ENCODE peak calls at places on chromosomes 7 and 10, in eight cellular contexts. J, D, C, F, U, L, G and W are unnamed samples.

GRCh38 chr10:8975535-8975934 is 921.0 kb downstream of the GATA3 start:
- DNase-seq in L (no peak), G (no peak), C (no peak), J (no peak), D (no peak), F (no peak), U (no peak), W (no peak)

GRCh38 chr7:26534649-26535482 is 243.2 kb downstream of the SNX10 start:
- DNase-seq in D (no peak), F (no peak), G (no peak), U (no peak), L (no peak), C (no peak), J (no peak), W (no peak)

GRCh38 chr10:30701471-30702173 is 72.1 kb upstream of the LYZL2 start:
- DNase-seq in J (peak; percentile 85), D (no peak), C (no peak), L (peak; percentile 41), F (peak; percentile 46), U (peak; percentile 90), G (peak; percentile 32), W (peak; percentile 32)

GRCh38 chr10:51034769-51035168 is 39.5 kb upstream of the PRKG1 start:
- DNase-seq in D (no peak), L (no peak), G (no peak), U (no peak), J (no peak), C (no peak), F (no peak), W (no peak)

GRCh38 chr10:27748586-27748985 is 3.0 kb upstream of the MKX start:
- DNase-seq in U (no peak), G (no peak), C (no peak), J (no peak), D (no peak), L (no peak), F (no peak), W (no peak)

GRCh38 chr10:54002077-54002476 is 799.0 kb downstream of the PCDH15 start:
- DNase-seq in D (no peak), C (no peak), U (no peak), F (no peak), L (no peak), J (no peak), G (no peak), W (no peak)

GRCh38 chr7:130904031-130904757 is 170.2 kb upstream of the KLF14 start:
- DNase-seq in J (peak; percentile 95), F (peak; percentile 84), G (no peak), L (no peak), C (no peak), D (peak; percentile 80), U (no peak), W (peak; percentile 88)

GRCh38 chr7:155448632-155449007 is 9.3 kb upstream of the EN2 start:
- DNase-seq in F (no peak), L (no peak), D (no peak), J (no peak), U (peak; percentile 73), G (no peak), C (no peak), W (no peak)

GRCh38 chr10:31025142-31025541 is 6.5 kb downstream of the ZNF438 start:
- DNase-seq in U (no peak), J (no peak), L (no peak), G (no peak), C (no peak), F (no peak), D (no peak), W (no peak)

GRCh38 chr7:106067678-106068077 is 44.4 kb downstream of the SYPL1 start:
- DNase-seq in J (no peak), C (no peak), D (no peak), L (no peak), F (no peak), G (no peak), U (no peak), W (no peak)

GRCh38 chr7:25389489-25390106 is 161.3 kb upstream of the NPVF start:
- DNase-seq in L (no peak), G (no peak), F (peak; percentile 22), U (no peak), J (peak; percentile 76), C (no peak), D (peak; percentile 38), W (peak; percentile 22)

GRCh38 chr10:113003032-113003431 is 53.0 kb downstream of the TCF7L2 start:
- DNase-seq in F (no peak), U (no peak), J (no peak), C (no peak), G (no peak), D (no peak), L (no peak), W (no peak)
- H3K4me3 ChIP-seq in F (no peak overlapping the region), U (no peak overlapping the region), J (no peak overlapping the region), C (no peak overlapping the region), G (no peak overlapping the region), D (no peak overlapping the region), L (no peak overlapping the region), W (no peak overlapping the region)

DNA sequence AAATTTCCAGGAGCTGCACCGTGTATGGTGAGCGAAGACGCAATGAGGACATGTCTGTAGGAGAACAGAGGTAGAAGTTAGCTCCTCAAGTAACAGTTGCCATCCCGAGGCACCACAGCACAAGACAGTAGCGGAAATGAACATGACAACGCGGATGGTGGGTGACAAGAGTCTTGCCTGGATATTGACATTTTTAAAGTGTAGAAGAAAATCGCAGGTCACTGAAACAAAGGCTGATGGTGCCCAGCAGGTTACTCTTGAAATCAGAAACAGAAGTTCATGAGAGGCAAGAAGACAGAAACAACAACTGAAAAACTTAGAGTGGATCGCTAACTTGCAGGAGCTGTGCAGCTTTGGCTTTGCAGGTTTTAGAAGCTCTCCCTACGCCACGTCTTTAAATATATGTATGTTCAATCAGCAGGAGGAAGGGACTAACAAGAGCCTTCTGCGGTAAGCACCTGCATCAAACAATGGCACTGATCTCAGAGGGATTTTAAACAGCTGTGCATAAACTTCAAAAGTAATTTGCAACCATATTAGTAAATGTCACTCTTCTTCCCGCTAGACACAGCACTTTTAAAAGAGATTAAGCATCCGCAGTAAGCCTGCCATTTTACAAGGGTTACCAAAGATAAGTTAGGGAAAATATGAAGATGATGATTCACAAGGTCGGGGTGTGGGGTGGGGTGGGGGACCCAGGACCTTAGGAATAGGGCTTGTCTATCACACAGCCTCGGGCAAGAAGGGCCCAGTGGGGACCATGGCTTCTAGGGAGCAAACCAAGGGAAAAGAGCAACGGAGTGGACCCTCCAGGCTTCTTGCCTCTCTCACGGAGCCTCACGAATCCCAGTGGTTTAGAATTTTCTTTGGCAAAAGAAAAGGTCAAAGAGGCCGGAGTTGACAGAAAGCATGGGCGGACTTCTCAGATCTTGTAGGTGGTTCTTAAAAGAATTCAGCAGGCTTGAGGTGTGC is 1.6 kb downstream of the PRKCQ start:
- DNase-seq in C (no peak), L (no peak), D (no peak), G (no peak), U (no peak), J (no peak), F (no peak), W (no peak)
- H3K4me3 ChIP-seq in C (peak overlapping the region; percentile 67), L (peak overlapping the region; percentile 84), D (no peak overlapping the region), G (no peak overlapping the region), U (peak overlapping the region; percentile 45), J (no peak overlapping the region), F (no peak overlapping the region), W (no peak overlapping the region)

GRCh38 chr7:945556-946255 is 8.8 kb downstream of the ADAP1 start:
- DNase-seq in U (peak; percentile 74), F (no peak), D (no peak), L (no peak), C (peak; percentile 94), J (no peak), G (no peak), W (no peak)
- H3K4me3 ChIP-seq in U (no peak overlapping the region), F (no peak overlapping the region), D (no peak overlapping the region), L (no peak overlapping the region), C (peak overlapping the region; percentile 45), J (no peak overlapping the region), G (no peak overlapping the region), W (no peak overlapping the region)

DNA sequence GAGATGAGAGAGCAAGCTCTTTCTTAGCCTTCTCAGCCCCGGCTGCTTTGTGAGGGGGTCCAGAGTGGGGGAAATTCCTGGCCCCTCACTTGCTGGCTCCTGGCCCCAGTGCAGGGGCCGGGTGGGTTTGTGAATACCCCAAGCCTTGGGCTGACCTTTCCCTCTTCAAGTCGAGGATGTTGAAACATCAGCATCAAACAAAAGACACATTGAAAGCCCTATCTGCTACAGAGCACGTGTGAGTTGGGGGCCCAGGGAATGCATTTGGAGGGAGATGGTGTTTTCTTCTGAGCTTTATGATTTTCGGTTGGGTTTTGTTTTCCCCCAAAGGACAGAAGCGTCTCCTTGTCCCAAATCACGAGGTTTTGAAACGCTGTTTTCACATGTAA is 2.8 kb downstream of the ZMIZ1 start:
- DNase-seq in C (no peak), G (no peak), L (no peak), D (no peak), F (no peak), J (no peak), U (no peak), W (no peak)
- H3K4me3 ChIP-seq in C (peak overlapping the region; percentile 87), G (peak overlapping the region; percentile 94), L (no peak overlapping the region), D (peak overlapping the region; percentile 96), F (peak overlapping the region; percentile 81), J (peak overlapping the region; percentile 91), U (peak overlapping the region; percentile 77), W (peak overlapping the region; percentile 98)